ENCODE peak calls at places on chromosomes 3 and 15, in eight cellular contexts. R is A549, K is SK-N-SH, J is GM12878, F is HCT116, Q is endothelial cell of umbilical vein, U is K562, D is HepG2. H is an unnamed sample.

GRCh38 chr3:22713936-22714335 is 489.2 kb upstream of the UBE2E2 start:
- DNase-seq in J (no peak), F (no peak), D (peak; percentile 2), Q (no peak), K (no peak), R (peak; percentile 5), U (no peak), H (peak; percentile 84)

GRCh38 chr3:82496890-82497560 is 735.6 kb upstream of the GBE1 start:
- DNase-seq in F (peak; percentile 12), R (no peak), Q (no peak), J (no peak), D (peak; percentile 38), K (peak; percentile 14), U (peak; percentile 11), H (peak; percentile 49)

GRCh38 chr3:19735111-19735510 is 198.9 kb downstream of the EFHB start:
- DNase-seq in K (no peak), Q (no peak), R (no peak), F (no peak), J (no peak), D (no peak), U (no peak), H (no peak)

GRCh38 chr3:42032693-42033349 is 58.3 kb upstream of the TRAK1 start:
- DNase-seq in K (peak; percentile 62), R (no peak), Q (peak; percentile 66), J (no peak), D (peak; percentile 95), U (no peak), F (no peak), H (peak; percentile 86)

GRCh38 chr3:10941972-10942371 is 50.6 kb upstream of the SLC6A1 start:
- DNase-seq in D (no peak), K (no peak), F (no peak), Q (no peak), R (no peak), U (peak; percentile 64), J (no peak), H (peak; percentile 43)

GRCh38 chr15:24718289-24719082 is 42.9 kb downstream of the NPAP1 start:
- DNase-seq in R (no peak), U (no peak), J (no peak), D (no peak), F (no peak), Q (no peak), K (no peak), H (no peak)

GRCh38 chr3:106168941-106169340 is 300.1 kb upstream of the CBLB start:
- DNase-seq in U (no peak), J (no peak), K (no peak), D (no peak), R (no peak), F (no peak), Q (no peak), H (no peak)

GRCh38 chr3:133944181-133944580 is 48.5 kb upstream of the RAB6B start:
- DNase-seq in Q (peak; percentile 53), J (no peak), D (no peak), U (no peak), K (no peak), R (peak; percentile 22), F (no peak), H (peak; percentile 30)

GRCh38 chr3:134373942-134374790 is at the start of gene AMOTL2:
- DNase-seq in R (peak; percentile 90), J (no peak), Q (peak; percentile 93), F (peak; percentile 87), D (peak; percentile 89), K (peak; percentile 91), U (peak; percentile 69), H (peak; percentile 74)

GRCh38 chr15:78880242-78880533 is 7.5 kb downstream of the MORF4L1 start:
- DNase-seq in K (no peak), Q (no peak), R (no peak), D (no peak), J (no peak), U (no peak), F (no peak), H (no peak)

GRCh38 chr15:65337436-65338070 is 33.1 kb downstream of the RNU5B-1 start:
- DNase-seq in K (peak; percentile 39), U (no peak), Q (no peak), J (no peak), R (no peak), F (no peak), D (no peak), H (no peak)

GRCh38 chr15:69604050-69604378 is 151.4 kb downstream of the RPLP1 start:
- DNase-seq in Q (no peak), K (no peak), R (no peak), F (peak; percentile 26), D (peak; percentile 16), J (no peak), U (no peak), H (peak; percentile 28)

GRCh38 chr3:32203854-32204253 is 34.6 kb upstream of the CMTM8 start:
- DNase-seq in R (no peak), K (no peak), U (no peak), Q (peak; percentile 39), D (no peak), J (no peak), F (no peak), H (no peak)

GRCh38 chr3:31448035-31448881 is 84.5 kb upstream of the STT3B start:
- DNase-seq in Q (peak; percentile 26), U (no peak), F (peak; percentile 24), K (no peak), J (no peak), R (no peak), D (peak; percentile 53), H (peak; percentile 33)

GRCh38 chr15:23033979-23034378 is 5.4 kb downstream of the TUBGCP5 start:
- DNase-seq in Q (no peak), F (no peak), J (no peak), K (no peak), U (no peak), R (no peak), D (peak; percentile 29), H (no peak)

GRCh38 chr3:157393076-157393475 is 43.6 kb upstream of the PTX3 start:
- DNase-seq in J (no peak), D (no peak), Q (no peak), R (no peak), U (no peak), K (no peak), F (no peak), H (no peak)

GRCh38 chr3:67389176-67389575 is 265.2 kb downstream of the SUCLG2 start:
- DNase-seq in Q (no peak), J (peak; percentile 40), K (no peak), F (no peak), U (no peak), R (no peak), D (no peak), H (peak; percentile 69)

GRCh38 chr3:95460274-95460673 is 1354.1 kb upstream of the EPHA6 start:
- DNase-seq in D (no peak), K (peak; percentile 1), R (no peak), U (no peak), J (no peak), Q (no peak), F (no peak), H (no peak)

GRCh38 chr3:177673105-177673804 is 476.0 kb upstream of the TBL1XR1 start:
- DNase-seq in Q (peak; percentile 43), D (no peak), F (no peak), J (no peak), K (no peak), R (no peak), U (no peak), H (peak; percentile 72)

GRCh38 chr15:52180196-52180835 is 10.9 kb downstream of the GNB5 start:
- DNase-seq in K (no peak), D (no peak), F (no peak), J (no peak), R (no peak), Q (no peak), U (peak; percentile 18), H (no peak)

DNA sequence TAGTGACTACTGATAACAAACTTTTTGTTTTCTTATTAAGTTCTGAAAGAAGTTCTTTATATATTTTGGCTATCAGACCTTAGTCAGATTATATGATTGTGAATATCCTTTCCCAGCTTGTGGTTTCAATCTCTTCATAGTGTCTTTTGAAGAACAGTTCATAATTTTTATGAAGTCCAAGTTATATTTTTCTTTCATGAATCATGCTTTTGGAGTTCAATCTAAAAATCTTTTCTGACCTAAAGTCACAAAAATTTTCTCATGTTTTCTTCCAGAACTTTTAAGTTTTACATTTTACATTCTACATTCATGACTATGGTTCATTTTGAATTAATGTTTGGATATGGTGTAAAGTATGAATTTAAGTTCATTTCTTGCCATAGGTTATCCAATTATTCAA is 34.2 kb upstream of the OCA2 start:
- DNase-seq in F (no peak), J (no peak), D (no peak), U (no peak), Q (no peak), K (no peak), R (no peak), H (no peak)
- H3K4me3 ChIP-seq in F (no peak overlapping the region), J (no peak overlapping the region), D (no peak overlapping the region), U (no peak overlapping the region), Q (no peak overlapping the region), K (no peak overlapping the region), R (no peak overlapping the region), H (no peak overlapping the region)

GRCh38 chr15:72174551-72175165 is 22.9 kb downstream of the GRAMD2A start:
- DNase-seq in J (no peak), R (no peak), K (no peak), F (no peak), Q (no peak), U (no peak), D (no peak), H (no peak)
- TF ChIP-seq CTCF in J (no peak), R (no peak), K (no peak), F (no peak), Q (no peak), U (no peak), D (no peak), H (no peak)

DNA sequence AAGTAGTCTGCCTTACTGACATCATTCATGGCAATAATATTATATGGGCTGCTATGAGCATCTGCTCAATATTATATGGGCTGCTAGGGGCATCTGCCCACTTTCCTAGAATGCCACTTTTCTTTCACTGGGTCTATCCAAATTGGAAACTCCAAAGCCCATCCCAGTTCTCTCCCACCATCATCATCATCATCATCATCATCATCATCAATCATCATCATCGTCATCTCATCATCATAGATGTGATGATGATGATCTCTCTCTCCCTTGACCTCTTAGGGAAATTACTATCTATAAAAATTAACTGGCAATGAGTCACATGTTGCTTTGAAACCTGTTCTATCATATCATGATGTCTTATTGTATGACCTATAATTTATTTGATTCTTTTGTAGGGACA is 222.0 kb downstream of the TJP1 start:
- DNase-seq in D (no peak), Q (no peak), U (no peak), F (no peak), R (no peak), J (no peak), K (no peak), H (no peak)
- TF ChIP-seq MAX in D (no peak), Q (no peak), U (no peak), F (no peak), R (no peak), J (no peak), K (no peak), H (no peak)

DNA sequence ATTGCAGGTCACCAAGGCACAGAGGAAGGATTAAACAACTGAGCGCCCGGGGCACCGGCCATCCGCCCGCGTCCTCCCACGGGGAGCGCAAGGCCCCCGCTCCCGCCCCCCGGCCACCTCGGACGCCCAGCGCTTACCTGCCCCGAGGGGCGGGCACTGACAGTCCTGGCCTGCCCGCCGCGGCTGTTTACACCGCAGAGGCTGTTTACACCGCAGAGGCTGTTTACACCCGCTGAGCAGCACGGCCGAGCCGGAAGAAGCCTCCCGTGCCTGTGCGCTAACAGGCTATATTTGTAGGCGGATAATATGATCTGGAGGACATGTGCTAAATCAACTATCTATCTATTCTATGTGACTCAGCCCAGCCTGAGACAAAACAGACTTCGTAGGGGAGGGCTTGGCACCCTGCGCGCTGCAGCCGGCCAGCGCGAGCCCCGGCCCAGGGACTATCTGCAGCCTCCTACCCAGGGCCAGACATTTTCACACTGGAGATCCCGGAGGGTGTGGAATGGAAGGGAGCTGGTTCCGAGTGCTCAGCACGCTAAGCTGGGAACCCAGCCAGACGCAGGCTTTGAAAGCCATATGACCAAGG is at the start of gene LRRC2:
- DNase-seq in F (no peak), D (no peak), K (peak; percentile 88), U (no peak), Q (peak; percentile 33), J (no peak), R (no peak), H (no peak)
- H3K4me3 ChIP-seq in F (no peak within 1 kb of the TSS), D (peak within 1 kb of the TSS; percentile 58), K (peak within 1 kb of the TSS; percentile 45), U (peak within 1 kb of the TSS; percentile 14), Q (peak within 1 kb of the TSS; percentile 40), J (no peak within 1 kb of the TSS), R (peak within 1 kb of the TSS; percentile 40), H (no peak within 1 kb of the TSS)

H was measured in NB4.